ENCODE peak calls at places on chromosomes 12 and 14, in four cellular contexts. E is K562, W is A549, Y is GM12878. O is an unnamed sample.

GRCh38 chr14:69483765-69484443 is 624 bp upstream of the PLEKHD1 start:
- DNase-seq in E (no peak), W (peak; percentile 16), Y (no peak), O (no peak)

GRCh38 chr12:67590122-67590795 is 58.3 kb upstream of the DYRK2 start:
- DNase-seq in E (no peak), W (no peak), Y (no peak), O (no peak)

GRCh38 chr12:124687695-124688301 is 120.4 kb upstream of the NCOR2 start:
- DNase-seq in E (no peak), W (no peak), Y (no peak), O (no peak)

GRCh38 chr12:54304187-54304810 is 3.5 kb upstream of the NFE2 start:
- DNase-seq in E (peak; percentile 93), W (peak; percentile 58), Y (no peak), O (no peak)

GRCh38 chr14:100749967-100750597 is 23.4 kb downstream of the DLK1 start:
- DNase-seq in E (no peak), W (no peak), Y (no peak), O (no peak)

GRCh38 chr12:10069099-10069498 is 29.7 kb downstream of the CLEC1A start:
- DNase-seq in E (no peak), W (no peak), Y (no peak), O (no peak)

GRCh38 chr14:50347521-50347920 is 35.4 kb downstream of the DMAC2L start:
- DNase-seq in E (peak; percentile 34), W (peak; percentile 42), Y (no peak), O (no peak)

GRCh38 chr12:72053604-72054003 is 115.0 kb downstream of the TPH2 start:
- DNase-seq in E (no peak), W (no peak), Y (no peak), O (no peak)

GRCh38 chr12:67998379-67998778 is 9.1 kb downstream of the IFNG-AS1 start:
- DNase-seq in E (no peak), W (no peak), Y (no peak), O (no peak)

GRCh38 chr14:101956179-101956885 is 8.0 kb upstream of the DYNC1H1 start:
- DNase-seq in E (no peak), W (no peak), Y (no peak), O (no peak)

GRCh38 chr14:101288436-101289229 is 272.7 kb upstream of the DIO3 start:
- DNase-seq in E (no peak), W (no peak), Y (no peak), O (no peak)

GRCh38 chr12:102962532-102962931 is 5.1 kb downstream of the ASCL1 start:
- DNase-seq in E (no peak), W (no peak), Y (no peak), O (no peak)

GRCh38 chr14:103392572-103392971 is 7.4 kb downstream of the MARK3 start:
- DNase-seq in E (no peak), W (no peak), Y (no peak), O (no peak)

GRCh38 chr14:53491256-53491905 is 338.3 kb upstream of the DDHD1 start:
- DNase-seq in E (no peak), W (no peak), Y (no peak), O (no peak)

GRCh38 chr14:67167420-67168109 is 21.7 kb upstream of the GARIN2 start:
- DNase-seq in E (no peak), W (peak; percentile 14), Y (no peak), O (no peak)

GRCh38 chr12:52296572-52297215 is 5.4 kb upstream of the KRT81 start:
- DNase-seq in E (no peak), W (no peak), Y (no peak), O (no peak)

GRCh38 chr12:113242560-113242959 is 21.3 kb downstream of the TPCN1 start:
- DNase-seq in E (no peak), W (no peak), Y (no peak), O (no peak)

GRCh38 chr14:73645248-73645610 is 443 bp downstream of the DNAL1 start:
- DNase-seq in E (no peak), W (no peak), Y (no peak), O (no peak)
- TF ChIP-seq MAX in E (no peak), W (no peak), Y (no peak), O (no peak)

DNA sequence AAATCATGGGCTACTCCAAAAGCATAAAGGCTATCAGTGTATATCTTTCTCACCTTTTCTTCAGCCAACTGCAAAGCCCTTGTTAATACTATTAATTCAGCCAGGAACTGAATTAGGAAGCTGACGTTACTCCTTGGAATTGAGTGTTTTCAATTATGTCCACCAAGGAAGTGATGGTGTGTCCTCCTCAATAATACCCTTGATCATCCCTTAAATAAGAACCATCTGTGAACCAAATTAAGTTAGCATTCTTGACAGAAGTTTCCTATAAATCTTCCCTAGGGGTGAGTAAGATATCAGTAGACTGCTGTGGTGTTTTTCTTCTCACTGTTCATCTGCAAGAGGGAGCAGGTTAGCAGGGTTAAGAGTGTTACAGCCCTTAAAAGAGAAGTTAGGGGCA is 252.3 kb upstream of the AVPR1A start:
- DNase-seq in E (no peak), W (no peak), Y (no peak), O (no peak)
- TF ChIP-seq CEBPB in E (no peak), W (no peak), Y (no peak), O (no peak)

GRCh38 chr12:76559277-76560082 is at the start of gene OSBPL8:
- DNase-seq in E (peak; percentile 94), W (peak; percentile 95), Y (peak; percentile 71), O (peak; percentile 80)
- TF ChIP-seq MAX in E (peak; percentile 87), W (peak; percentile 78), Y (peak; percentile 96), O (peak; percentile 93)

GRCh38 chr14:70655110-70655826 is 13.6 kb downstream of the TTC9 start:
- DNase-seq in E (no peak), W (no peak), Y (peak; percentile 88), O (no peak)
- TF ChIP-seq CEBPB in E (no peak), W (no peak), Y (no peak), O (no peak)

GRCh38 chr12:11962795-11963347 is 107.9 kb upstream of the BCL2L14 start:
- DNase-seq in E (no peak), W (no peak), Y (no peak), O (no peak)
- TF ChIP-seq MAX in E (no peak), W (no peak), Y (no peak), O (no peak)

GRCh38 chr14:72664651-72665050 is 229.2 kb downstream of the DPF3 start:
- DNase-seq in E (no peak), W (peak; percentile 18), Y (no peak), O (no peak)

GRCh38 chr14:72665259-72665658 is 228.6 kb downstream of the DPF3 start:
- DNase-seq in E (no peak), W (peak; percentile 74), Y (no peak), O (peak; percentile 36)

GRCh38 chr14:72663076-72663487 is 230.8 kb downstream of the DPF3 start:
- DNase-seq in E (no peak), W (no peak), Y (no peak), O (no peak)

GRCh38 chr14:72662213-72662612 is 231.7 kb downstream of the DPF3 start:
- DNase-seq in E (no peak), W (no peak), Y (no peak), O (no peak)

DNA sequence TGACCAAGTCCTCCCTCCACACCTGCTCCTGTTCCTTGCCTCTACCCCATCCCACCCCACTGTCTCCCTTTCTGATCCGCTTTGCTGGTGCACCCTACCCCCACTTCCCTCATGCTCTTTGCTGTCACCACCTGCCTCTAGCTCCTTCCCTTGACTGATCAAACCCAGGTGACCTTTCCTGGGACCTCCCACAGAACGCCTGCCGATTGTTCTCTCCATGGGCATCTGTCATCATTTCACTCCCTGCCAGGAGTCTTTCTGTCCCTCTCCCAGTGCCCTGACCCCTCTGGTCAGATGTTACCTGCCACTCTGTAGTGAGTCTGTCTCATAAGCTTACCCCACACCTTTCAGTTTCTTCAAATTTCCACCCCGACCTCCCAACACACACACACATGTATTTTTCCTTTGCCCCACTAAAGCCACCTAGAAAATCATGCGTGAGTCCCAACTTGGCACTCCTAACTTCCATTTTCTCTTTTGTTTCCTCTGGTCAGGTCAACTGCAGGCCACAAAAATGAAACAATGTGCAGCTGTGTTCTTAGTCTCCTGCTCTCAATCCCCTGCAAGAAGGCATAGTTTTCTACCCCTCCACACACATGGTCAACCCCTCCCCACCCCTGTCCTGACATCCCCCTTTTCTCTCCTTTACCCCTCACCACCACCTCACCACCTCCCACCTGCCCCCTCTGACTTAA is 229.8 kb downstream of the DPF3 start:
- DNase-seq in E (no peak), W (no peak), Y (no peak), O (no peak)
- TF ChIP-seq CEBPB in E (no peak), W (no peak), Y (no peak), O (no peak)

DNA sequence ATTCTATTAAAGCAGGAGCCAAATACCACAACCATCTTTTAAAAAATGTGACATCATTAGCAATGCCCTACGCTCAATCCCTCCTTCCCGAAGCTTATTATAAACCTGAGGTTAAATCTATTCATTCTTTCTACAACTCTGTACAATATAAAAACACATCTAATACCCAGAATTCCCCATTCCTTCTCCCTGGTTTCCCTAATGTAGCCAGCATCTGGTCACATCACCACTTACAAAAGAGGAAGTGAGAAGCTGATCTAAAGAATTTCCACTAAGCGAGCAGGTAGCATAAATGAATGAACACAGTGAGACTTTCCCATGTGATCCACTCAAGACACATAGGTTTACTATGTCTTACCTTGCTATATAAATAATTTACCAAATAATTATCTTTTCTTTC is 90.4 kb downstream of the LRP6 start:
- DNase-seq in E (no peak), W (no peak), Y (peak; percentile 53), O (no peak)
- TF ChIP-seq MAX in E (no peak), W (no peak), Y (no peak), O (no peak)

GRCh38 chr14:65095633-65096205 is 6.6 kb downstream of the MAX start:
- DNase-seq in E (no peak), W (no peak), Y (no peak), O (no peak)
- TF ChIP-seq CEBPB in E (no peak), W (no peak), Y (no peak), O (no peak)

GRCh38 chr14:30748343-30748742 is 126.0 kb upstream of the COCH start:
- DNase-seq in E (no peak), W (no peak), Y (no peak), O (no peak)
- TF ChIP-seq MAX in E (no peak), W (no peak), Y (no peak), O (no peak)